ENCODE peak calls at places on chromosomes 2 and 18, in six cellular contexts. F is suprapubic skin, P is sigmoid colon, V is stomach, K is IMR-90, X is HCT116. R is an unnamed sample.

GRCh38 chr2:229297284-229297683 is 26.2 kb upstream of the PID1 start:
- DNase-seq in X (no peak), V (no peak), F (no peak), K (no peak), P (no peak), R (no peak)

GRCh38 chr2:90069290-90069894 is 1377.9 kb downstream of the RPIA start:
- DNase-seq in P (no peak), X (no peak), F (no peak), K (no peak), V (peak; percentile 33), R (no peak)

GRCh38 chr18:64258111-64258650 is 109.3 kb upstream of the LINC00305 start:
- DNase-seq in P (no peak), X (no peak), F (no peak), V (no peak), K (no peak), R (no peak)

GRCh38 chr2:68974946-68975665 is 670 bp downstream of the GKN1 start:
- DNase-seq in F (no peak), X (no peak), K (no peak), V (no peak), P (no peak), R (no peak)

GRCh38 chr2:142824756-142825155 is 52.7 kb upstream of the KYNU start:
- DNase-seq in K (peak; percentile 36), V (no peak), F (no peak), P (no peak), X (no peak), R (no peak)

GRCh38 chr2:60515751-60516226 is 37.7 kb downstream of the BCL11A start:
- DNase-seq in F (no peak), V (no peak), P (peak; percentile 53), X (no peak), K (peak; percentile 94), R (no peak)

GRCh38 chr2:147689510-147689909 is 155.3 kb upstream of the ACVR2A start:
- DNase-seq in F (no peak), X (no peak), P (no peak), V (no peak), K (no peak), R (no peak)

GRCh38 chr2:136871424-136871823 is 106.1 kb downstream of the THSD7B start:
- DNase-seq in F (no peak), K (no peak), P (no peak), X (no peak), V (no peak), R (no peak)

GRCh38 chr2:10278029-10278762 is 24.5 kb upstream of the HPCAL1 start:
- DNase-seq in P (peak; percentile 83), X (no peak), V (no peak), F (no peak), K (peak; percentile 42), R (peak; percentile 83)

GRCh38 chr2:171626949-171627348 is 60.3 kb upstream of the DYNC1I2 start:
- DNase-seq in X (no peak), F (no peak), V (no peak), K (no peak), P (no peak), R (no peak)

GRCh38 chr2:207337234-207338219 is 171.8 kb upstream of the KLF7 start:
- DNase-seq in V (no peak), X (peak; percentile 94), P (no peak), F (no peak), K (peak; percentile 63), R (no peak)

GRCh38 chr2:39018633-39019032 is 102.2 kb downstream of the SOS1 start:
- DNase-seq in X (no peak), V (no peak), F (no peak), K (no peak), P (no peak), R (no peak)

GRCh38 chr2:11652555-11652954 is 17.4 kb downstream of the NTSR2 start:
- DNase-seq in K (no peak), F (no peak), V (no peak), P (no peak), X (no peak), R (no peak)

GRCh38 chr2:206693399-206694137 is 24.6 kb downstream of the DYTN start:
- DNase-seq in K (peak; percentile 69), X (peak; percentile 75), P (no peak), F (no peak), V (no peak), R (no peak)

GRCh38 chr2:133841905-133842304 is 273.6 kb upstream of the NCKAP5 start:
- DNase-seq in X (no peak), F (no peak), K (peak; percentile 99), P (no peak), V (no peak), R (no peak)

GRCh38 chr2:10235909-10236550 is 66.7 kb upstream of the HPCAL1 start:
- DNase-seq in F (peak; percentile 37), V (no peak), X (no peak), P (peak; percentile 40), K (no peak), R (no peak)

GRCh38 chr2:18749912-18750526 is 160.7 kb upstream of the NT5C1B start:
- DNase-seq in K (peak; percentile 66), P (peak; percentile 77), V (peak; percentile 62), F (no peak), X (peak; percentile 12), R (peak; percentile 51)

GRCh38 chr2:239275871-239276812 is 124.7 kb downstream of the HDAC4 start:
- DNase-seq in P (peak; percentile 92), V (peak; percentile 35), X (no peak), F (peak; percentile 91), K (no peak), R (no peak)
- TF ChIP-seq POLR2A in P (no peak), V (no peak), X (no peak), F (no peak), K (no peak), R (no peak)

GRCh38 chr18:13381907-13382682 is 163.5 kb downstream of the LDLRAD4 start:
- DNase-seq in K (peak; percentile 21), P (peak; percentile 88), X (no peak), V (peak; percentile 60), F (peak; percentile 84), R (peak; percentile 73)
- H3K4me1 ChIP-seq in K (no peaks in the 10 kb centered on the region), P (peaks cover 18% of the 10 kb centered on the region), X (no peaks in the 10 kb centered on the region), V (peaks cover 39% of the 10 kb centered on the region), F (peaks cover 44% of the 10 kb centered on the region), R (no peaks in the 10 kb centered on the region)

GRCh38 chr2:43305537-43305936 is 79.1 kb upstream of the ZFP36L2 start:
- DNase-seq in X (no peak), F (peak; percentile 88), V (no peak), K (no peak), P (peak; percentile 86), R (peak; percentile 72)
- TF ChIP-seq CTCF in X (no peak), F (no peak), V (no peak), K (no peak), P (no peak), R (no peak)

GRCh38 chr18:31101148-31102019 is 837 bp downstream of the DSC2 start:
- DNase-seq in V (peak; percentile 75), K (no peak), P (peak; percentile 80), X (no peak), F (peak; percentile 73), R (peak; percentile 16)
- TF ChIP-seq POLR2A in V (no peak), K (no peak), P (no peak), X (no peak), F (no peak), R (no peak)

DNA sequence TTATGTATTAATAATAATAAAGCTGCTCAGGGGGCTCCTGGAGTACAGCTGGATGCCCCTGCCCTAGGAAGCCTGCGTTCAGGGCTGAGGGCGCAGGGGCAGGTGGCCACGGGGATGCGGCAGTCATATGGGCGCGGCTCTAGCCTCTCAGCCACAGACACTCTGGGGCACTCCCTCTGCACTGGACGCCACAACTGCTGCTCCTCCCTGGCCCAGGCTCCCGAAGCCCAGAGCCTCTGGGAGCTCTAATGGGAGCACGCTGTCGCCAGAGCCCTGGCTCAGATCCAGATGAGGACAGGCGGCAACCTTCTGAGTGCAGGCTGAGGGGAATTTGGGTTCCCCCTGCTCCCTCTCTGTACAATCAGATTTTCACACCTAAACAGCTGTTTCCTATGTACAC is 93.6 kb downstream of the MTCL1 start:
- DNase-seq in F (no peak), P (no peak), V (peak; percentile 51), X (no peak), K (no peak), R (no peak)
- H3K4me1 ChIP-seq in F (peaks cover 2% of the 10 kb centered on the region), P (peaks cover 73% of the 10 kb centered on the region), V (peaks cover 72% of the 10 kb centered on the region), X (peaks cover 86% of the 10 kb centered on the region), K (peaks cover 52% of the 10 kb centered on the region), R (no peaks in the 10 kb centered on the region)

GRCh38 chr2:36411962-36412444 is 56.4 kb downstream of the CRIM1 start:
- DNase-seq in P (no peak), K (no peak), F (no peak), V (no peak), X (no peak), R (no peak)
- TF ChIP-seq CTCF in P (no peak), K (no peak), F (no peak), V (no peak), X (no peak), R (no peak)

GRCh38 chr2:24076849-24077534 is 866 bp upstream of the SF3B6 start:
- DNase-seq in X (no peak), V (no peak), F (no peak), P (no peak), K (no peak), R (no peak)
- TF ChIP-seq POLR2A in X (peak; percentile 36), V (peak; percentile 63), F (no peak), P (peak; percentile 41), K (no peak), R (no peak)